ENCODE peak calls at places on chromosomes 12 and 14, in seven cellular contexts. O, A, V, Y, T, R and F are unnamed samples.

GRCh38 chr12:6476496-6476895 is 6.0 kb upstream of the VAMP1 start:
- DNase-seq in O (peak), A (no peak), V (no peak), Y (no peak), T (no peak), R (no peak), F (no peak)

GRCh38 chr12:51005671-51006070 is 20.5 kb downstream of the SLC11A2 start:
- DNase-seq in O (no peak), A (no peak), V (no peak), Y (no peak), T (no peak), R (no peak), F (no peak)

GRCh38 chr12:26121323-26121740 is 3.5 kb downstream of the BHLHE41 start:
- DNase-seq in O (no peak), A (no peak), V (no peak), Y (no peak), T (no peak), R (no peak), F (no peak)

GRCh38 chr12:3055712-3056467 is 21.3 kb upstream of the TSPAN9 start:
- DNase-seq in O (peak), A (no peak), V (no peak), Y (no peak), T (no peak), R (no peak), F (no peak)

GRCh38 chr14:30607156-30607780 is 14.9 kb upstream of the SCFD1 start:
- DNase-seq in O (peak), A (no peak), V (no peak), Y (no peak), T (no peak), R (no peak), F (no peak)

GRCh38 chr12:132886529-132887477 is 602 bp downstream of the CHFR start:
- DNase-seq in O (no peak), A (no peak), V (peak), Y (no peak), T (no peak), R (peak), F (no peak)

GRCh38 chr12:122062832-122063690 is 15.5 kb upstream of the MLXIP start:
- DNase-seq in O (peak), A (peak), V (peak), Y (peak), T (no peak), R (no peak), F (no peak)

GRCh38 chr14:76640923-76641395 is 120.3 kb upstream of the VASH1 start:
- DNase-seq in O (no peak), A (no peak), V (no peak), Y (no peak), T (no peak), R (no peak), F (no peak)

GRCh38 chr12:45612044-45612794 is 117.3 kb upstream of the ARID2 start:
- DNase-seq in O (peak), A (no peak), V (no peak), Y (no peak), T (no peak), R (no peak), F (no peak)

GRCh38 chr12:103169-103981 is 36.8 kb downstream of the IQSEC3 start:
- DNase-seq in O (no peak), A (no peak), V (no peak), Y (no peak), T (no peak), R (no peak), F (no peak)

GRCh38 chr14:88245321-88245720 is 77.7 kb downstream of the KCNK10 start:
- DNase-seq in O (no peak), A (no peak), V (no peak), Y (no peak), T (no peak), R (no peak), F (peak)

GRCh38 chr12:110960795-110961194 is 40.4 kb upstream of the MYL2 start:
- DNase-seq in O (no peak), A (no peak), V (no peak), Y (no peak), T (no peak), R (no peak), F (no peak)
- TF ChIP-seq CTCF in O (no peak), A (no peak), V (no peak), Y (no peak), T (no peak), R (no peak), F (no peak)

GRCh38 chr14:61188936-61189808 is 92.0 kb downstream of the TMEM30B start:
- DNase-seq in O (peak), A (no peak), V (peak), Y (no peak), T (no peak), R (peak), F (peak)
- TF ChIP-seq CTCF in O (peak), A (no peak), V (peak), Y (no peak), T (peak), R (peak), F (peak)

DNA sequence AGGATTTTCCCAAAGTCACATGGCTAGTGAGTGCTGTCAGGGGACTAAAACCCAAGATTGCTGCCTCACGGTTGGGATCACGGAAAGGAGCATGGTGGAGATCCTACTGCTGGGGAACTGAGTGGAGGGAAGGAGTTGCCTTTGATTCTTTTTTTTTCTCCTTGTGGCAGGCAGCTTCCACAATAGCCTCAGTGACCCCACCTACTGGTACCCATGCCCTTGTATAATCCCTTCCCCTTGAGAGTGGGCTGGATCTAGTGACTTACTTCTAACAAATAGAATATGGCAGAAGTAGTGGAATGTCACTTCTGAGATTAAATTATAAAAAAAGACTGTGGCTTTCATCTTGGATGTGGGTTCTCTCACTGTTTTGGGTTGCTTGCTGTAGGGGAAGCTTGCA is 135.7 kb downstream of the DICER1 start:
- DNase-seq in O (no peak), A (no peak), V (no peak), Y (no peak), T (no peak), R (no peak), F (no peak)
- TF ChIP-seq CTCF in O (no peak), A (no peak), V (no peak), Y (no peak), T (no peak), R (no peak), F (no peak)

GRCh38 chr14:48690349-48690748 is 895.8 kb downstream of the RPS29 start:
- DNase-seq in O (no peak), A (peak), V (no peak), Y (no peak), T (no peak), R (no peak), F (no peak)
- TF ChIP-seq CTCF in O (no peak), A (no peak), V (no peak), Y (no peak), T (no peak), R (no peak), F (peak)

DNA sequence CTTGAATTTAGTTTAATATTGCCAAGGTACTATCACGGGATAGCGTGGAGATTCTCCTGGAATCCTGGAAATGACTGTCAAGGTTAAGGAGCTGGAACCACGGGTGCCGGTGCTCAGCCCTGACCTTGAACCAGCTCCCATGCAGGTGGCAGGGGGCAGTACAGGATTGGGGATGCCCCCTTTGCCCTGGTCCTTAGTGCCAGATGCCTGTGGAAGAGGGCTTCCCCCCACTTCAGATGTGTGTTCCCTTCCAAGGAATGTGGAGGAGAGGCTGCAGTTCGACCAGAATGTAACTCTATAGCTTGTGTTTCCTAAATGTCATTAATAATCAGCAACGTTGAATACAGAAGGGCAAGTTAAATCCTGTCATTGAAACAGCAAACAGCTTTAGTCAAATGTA is 258.9 kb downstream of the VRK1 start:
- DNase-seq in O (no peak), A (peak), V (no peak), Y (no peak), T (no peak), R (no peak), F (no peak)
- TF ChIP-seq CTCF in O (no peak), A (no peak), V (no peak), Y (no peak), T (peak), R (no peak), F (no peak)

GRCh38 chr12:53989227-53990113 is 4.5 kb downstream of the HOXC10 start:
- DNase-seq in O (no peak), A (peak), V (no peak), Y (no peak), T (peak), R (no peak), F (no peak)
- TF ChIP-seq CTCF in O (peak), A (peak), V (peak), Y (no peak), T (peak), R (peak), F (peak)